ENCODE peak calls at places on chromosomes 6 and 20, in four cellular contexts. T, X, U and S are unnamed samples.

GRCh38 chr6:26284537-26285142 is 80.4 kb upstream of the BTN3A2 start:
- DNase-seq in T (peak), X (peak), U (peak), S (peak)

GRCh38 chr6:161080263-161080970 is 88.8 kb downstream of the MAP3K4 start:
- DNase-seq in T (no peak), X (no peak), U (no peak), S (no peak)

GRCh38 chr6:42978487-42978792 is 541 bp downstream of the PEX6 start:
- DNase-seq in T (peak), X (no peak), U (peak), S (peak)

GRCh38 chr20:14219801-14220461 is 117.5 kb downstream of the FLRT3 start:
- DNase-seq in T (no peak), X (peak), U (no peak), S (peak)

GRCh38 chr20:47574616-47575401 is 73.1 kb downstream of the NCOA3 start:
- DNase-seq in T (no peak), X (peak), U (peak), S (peak)

GRCh38 chr6:130381459-130382380 is 15.9 kb downstream of the TMEM200A start:
- DNase-seq in T (no peak), X (no peak), U (no peak), S (no peak)

GRCh38 chr6:167151648-167152047 is 6.1 kb downstream of the GPR31 start:
- DNase-seq in T (no peak), X (no peak), U (no peak), S (no peak)

GRCh38 chr6:127053032-127053908 is 65.2 kb upstream of the RSPO3 start:
- DNase-seq in T (no peak), X (peak), U (no peak), S (no peak)

GRCh38 chr20:51639206-51639832 is 96.8 kb upstream of the NFATC2 start:
- DNase-seq in T (peak), X (peak), U (peak), S (peak)

GRCh38 chr6:125888989-125889656 is 67.4 kb upstream of the HINT3 start:
- DNase-seq in T (no peak), X (peak), U (peak), S (peak)

GRCh38 chr20:60271597-60271996 is 313.4 kb downstream of the CDH26 start:
- DNase-seq in T (no peak), X (no peak), U (no peak), S (no peak)

GRCh38 chr6:16576391-16577368 is 184.6 kb downstream of the ATXN1 start:
- DNase-seq in T (no peak), X (peak), U (no peak), S (peak)

GRCh38 chr6:137968901-137969300 is 101.8 kb downstream of the TNFAIP3 start:
- DNase-seq in T (no peak), X (no peak), U (no peak), S (no peak)

GRCh38 chr20:62562831-62563230 is 79.5 kb upstream of the SLCO4A1 start:
- DNase-seq in T (no peak), X (no peak), U (no peak), S (no peak)

GRCh38 chr6:96104910-96105309 is 89.1 kb downstream of the FUT9 start:
- DNase-seq in T (no peak), X (peak), U (no peak), S (no peak)

DNA sequence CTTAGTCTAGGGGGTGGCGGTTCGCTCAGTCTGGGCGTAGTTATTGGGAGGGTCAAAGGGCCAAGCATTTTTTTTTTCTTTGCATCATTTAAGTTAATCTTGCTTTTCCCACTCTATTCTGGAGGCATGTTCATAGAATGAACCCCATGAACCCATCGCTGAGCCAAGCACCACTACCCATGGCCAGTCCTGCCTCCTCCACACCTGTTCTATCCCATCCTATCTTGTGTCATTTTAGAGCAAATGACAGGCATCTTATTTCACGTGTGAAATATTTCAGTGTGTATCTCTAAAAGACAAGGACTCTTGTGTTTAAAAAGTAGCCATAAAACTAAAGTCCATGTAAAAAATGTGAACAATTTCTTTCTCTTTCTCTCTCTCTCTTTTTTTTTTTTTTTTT is 13.9 kb downstream of the SRC start:
- DNase-seq in T (no peak), X (no peak), U (no peak), S (no peak)
- TF ChIP-seq CTCF in T (no peak), X (no peak), U (no peak), S (no peak)

DNA sequence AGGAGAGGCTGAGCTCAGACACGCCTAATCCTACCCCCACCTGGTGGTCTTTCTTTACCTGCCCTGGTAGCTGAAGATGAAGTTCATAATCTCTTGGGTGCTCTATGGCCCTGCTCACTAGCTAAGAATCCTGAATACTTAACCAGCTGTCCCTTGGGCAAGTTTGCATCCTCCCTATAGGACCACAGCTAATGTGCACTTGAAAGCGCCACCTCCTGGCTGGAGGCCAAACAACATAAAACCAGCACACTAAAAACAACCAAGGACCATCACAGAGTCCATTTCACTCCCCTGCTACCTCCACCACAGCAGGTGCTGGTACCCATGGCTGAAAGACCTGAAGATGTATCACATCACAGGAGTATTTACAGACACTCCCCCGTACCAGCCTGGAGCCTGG is 155.5 kb upstream of the SLC24A3 start:
- DNase-seq in T (no peak), X (no peak), U (no peak), S (no peak)
- TF ChIP-seq CTCF in T (no peak), X (no peak), U (no peak), S (no peak)

DNA sequence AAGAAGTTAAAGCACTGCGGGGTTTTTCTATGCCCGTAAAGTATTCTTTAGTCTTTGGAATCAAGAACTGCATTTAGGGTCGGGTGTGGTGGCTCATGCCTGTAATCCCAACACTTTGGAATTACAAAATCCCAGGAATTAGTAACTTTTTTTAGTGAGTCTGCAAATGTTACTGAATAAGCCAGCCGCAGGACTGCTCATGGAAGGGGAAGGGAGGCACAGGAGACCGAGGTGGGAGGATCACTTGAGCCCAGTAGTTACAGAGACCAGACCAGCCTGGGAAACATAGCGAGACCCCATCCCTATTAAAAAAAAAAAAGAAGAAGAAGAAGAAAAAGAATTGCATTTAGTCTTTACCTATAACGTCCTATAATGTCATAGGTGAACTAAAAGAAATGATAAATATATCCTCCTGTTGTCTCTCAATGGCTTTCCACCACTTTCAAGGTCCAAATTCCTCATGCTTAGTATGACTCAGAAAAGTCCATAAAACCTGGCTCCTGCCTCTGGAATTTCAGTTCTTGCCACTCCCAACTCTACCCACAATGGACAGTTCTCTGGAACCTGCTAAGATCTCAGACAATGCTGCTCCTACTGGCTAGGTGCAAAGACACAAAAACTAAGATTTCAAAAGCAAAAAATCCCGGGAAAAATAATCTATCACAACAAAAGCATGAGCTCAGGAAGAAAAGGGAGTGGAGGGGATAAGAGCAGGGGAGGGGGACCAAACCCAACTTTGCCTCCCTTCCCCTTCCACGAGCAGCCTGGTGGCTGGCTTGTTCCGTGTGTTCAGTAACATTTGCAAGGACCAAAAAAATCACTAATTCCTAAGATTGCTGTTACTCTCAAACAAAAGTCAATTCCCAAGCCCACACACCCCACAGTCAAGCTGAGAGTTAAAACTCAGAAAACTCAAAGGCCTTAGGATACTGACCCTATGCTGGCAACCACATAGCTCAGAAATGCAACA is 39.0 kb downstream of the B4GALT5 start:
- DNase-seq in T (no peak), X (peak), U (no peak), S (no peak)
- TF ChIP-seq CTCF in T (no peak), X (no peak), U (no peak), S (no peak)

DNA sequence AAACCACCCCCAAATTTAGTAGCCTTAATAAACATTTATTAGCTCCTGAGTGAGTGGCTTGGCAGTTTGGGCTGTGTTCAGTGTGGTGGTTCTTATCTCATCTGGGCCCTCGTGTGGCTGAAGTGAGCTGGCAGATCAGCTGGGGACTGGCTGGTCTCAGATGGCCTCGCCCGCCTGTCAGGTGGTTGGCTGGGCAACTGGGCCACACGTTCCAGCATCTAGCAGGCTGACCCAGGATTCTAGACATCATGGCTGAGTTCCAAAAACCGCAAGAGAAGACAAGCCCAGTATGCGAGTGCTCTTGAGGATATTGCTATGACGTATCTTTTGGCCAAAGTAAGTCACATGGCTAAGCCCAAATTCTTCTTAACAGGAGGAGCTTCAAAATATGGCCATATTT is 28.9 kb downstream of the EIF2S2 start:
- DNase-seq in T (peak), X (peak), U (peak), S (peak)
- TF ChIP-seq CTCF in T (no peak), X (peak), U (peak), S (no peak)

DNA sequence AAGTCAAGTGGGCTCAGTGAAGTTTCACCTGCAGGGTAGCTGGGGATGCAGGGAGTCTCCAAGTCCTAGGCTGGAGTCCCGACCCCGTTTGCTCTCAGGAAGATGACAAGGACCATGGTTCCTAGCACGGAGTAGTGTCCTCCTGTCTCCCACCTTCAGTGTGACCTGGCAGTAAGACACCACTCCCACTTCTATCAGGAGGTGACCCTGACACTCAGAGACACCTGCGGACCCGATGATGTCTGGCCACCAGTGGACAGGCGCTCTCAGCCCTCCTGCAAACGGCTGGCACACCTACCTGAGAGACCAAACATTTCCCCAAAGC is 1.1 kb downstream of the SOD2 start:
- DNase-seq in T (no peak), X (peak), U (no peak), S (no peak)
- TF ChIP-seq CTCF in T (no peak), X (no peak), U (no peak), S (no peak)

DNA sequence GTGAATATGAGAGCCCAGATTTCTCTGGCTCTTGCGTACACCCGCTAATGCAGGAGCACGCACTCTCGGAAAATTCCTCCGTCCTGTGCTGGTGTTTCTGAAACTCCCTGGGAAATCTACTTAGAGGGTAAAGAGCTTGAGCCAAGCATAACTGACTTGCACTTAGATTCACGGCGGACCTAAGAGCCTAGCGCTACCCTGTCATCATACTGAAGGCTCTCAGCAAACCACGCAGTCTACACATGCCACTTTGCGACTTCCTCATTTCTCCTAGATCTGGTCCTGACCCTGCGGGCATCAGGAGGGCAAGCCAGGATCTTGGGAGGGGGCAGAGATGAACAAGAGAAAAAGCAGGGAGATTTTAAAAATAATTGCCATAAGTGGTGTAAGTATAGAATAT is 324.7 kb downstream of the CD83 start:
- DNase-seq in T (no peak), X (no peak), U (no peak), S (no peak)
- TF ChIP-seq CTCF in T (no peak), X (no peak), U (no peak), S (no peak)

GRCh38 chr20:2909953-2910352 is 36.7 kb downstream of the PTPRA start:
- DNase-seq in T (no peak), X (no peak), U (no peak), S (no peak)

GRCh38 chr20:2918096-2919049 is 45.1 kb downstream of the PTPRA start:
- DNase-seq in T (no peak), X (no peak), U (no peak), S (no peak)

GRCh38 chr20:2911200-2911599 is 37.9 kb downstream of the PTPRA start:
- DNase-seq in T (no peak), X (peak), U (no peak), S (no peak)

GRCh38 chr20:2917266-2917665 is 44.0 kb downstream of the PTPRA start:
- DNase-seq in T (no peak), X (no peak), U (no peak), S (no peak)

DNA sequence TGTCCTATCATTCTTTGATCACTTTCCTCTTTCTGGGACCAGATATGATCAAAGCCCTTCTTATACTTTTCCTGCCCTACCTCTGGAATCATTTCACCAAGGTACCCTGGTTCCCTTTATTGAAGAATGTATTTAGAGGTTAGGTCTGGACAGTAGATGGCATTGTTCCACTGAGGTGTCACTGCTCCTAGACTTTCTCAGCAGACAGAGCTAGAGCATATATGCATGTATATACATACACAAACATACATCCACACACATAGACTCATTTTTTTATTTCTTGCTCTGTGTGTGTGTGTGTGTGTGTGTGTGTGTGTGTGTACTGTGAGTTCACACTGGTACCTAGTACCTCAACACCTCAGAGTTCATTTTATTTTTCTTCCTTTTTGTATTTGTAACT is 40.9 kb downstream of the PTPRA start:
- DNase-seq in T (no peak), X (peak), U (no peak), S (peak)
- TF ChIP-seq CTCF in T (no peak), X (peak), U (peak), S (no peak)